ENCODE peak calls at places on chromosomes 13 and 19, in six cellular contexts. S, Q, B, C, J and I are unnamed samples.

GRCh38 chr19:1474011-1474764 is 4.8 kb downstream of the C19orf25 start:
- DNase-seq in S (peak), Q (no peak), B (no peak), C (no peak), J (no peak), I (peak)

GRCh38 chr13:69389899-69390298 is 717.7 kb upstream of the ATXN8OS start:
- DNase-seq in S (no peak), Q (no peak), B (no peak), C (no peak), J (no peak), I (no peak)

GRCh38 chr13:109479991-109480696 is 306.2 kb downstream of the IRS2 start:
- DNase-seq in S (no peak), Q (peak), B (no peak), C (peak), J (no peak), I (peak)

GRCh38 chr19:40217027-40217810 is 965 bp downstream of the TTC9B start:
- DNase-seq in S (peak), Q (no peak), B (peak), C (no peak), J (no peak), I (no peak)

GRCh38 chr19:51157265-51157664 is 15.2 kb downstream of the SIGLEC7 start:
- DNase-seq in S (no peak), Q (no peak), B (no peak), C (no peak), J (no peak), I (no peak)

GRCh38 chr13:98672947-98673545 is 79.4 kb downstream of the SLC15A1 start:
- DNase-seq in S (peak), Q (peak), B (peak), C (peak), J (peak), I (peak)

GRCh38 chr19:30742981-30743380 is 370.8 kb downstream of the ZNF536 start:
- DNase-seq in S (no peak), Q (no peak), B (no peak), C (no peak), J (no peak), I (no peak)

GRCh38 chr19:46821512-46822359 is 28.9 kb downstream of the AP2S1 start:
- DNase-seq in S (no peak), Q (no peak), B (peak), C (no peak), J (no peak), I (no peak)

GRCh38 chr19:49570138-49570856 is 10.1 kb downstream of the NOSIP start:
- DNase-seq in S (no peak), Q (peak), B (no peak), C (peak), J (peak), I (peak)

GRCh38 chr13:39855236-39855635 is 199.8 kb downstream of the COG6 start:
- DNase-seq in S (no peak), Q (no peak), B (no peak), C (no peak), J (no peak), I (no peak)

GRCh38 chr13:61030445-61030844 is 385.2 kb downstream of the PCDH20 start:
- DNase-seq in S (no peak), Q (no peak), B (no peak), C (no peak), J (no peak), I (no peak)

GRCh38 chr19:40191836-40192646 is 815 bp downstream of the MAP3K10 start:
- DNase-seq in S (peak), Q (peak), B (peak), C (no peak), J (no peak), I (peak)

GRCh38 chr19:18097993-18098890 is 664 bp downstream of the MAST3 start:
- DNase-seq in S (no peak), Q (no peak), B (no peak), C (no peak), J (no peak), I (no peak)

GRCh38 chr19:10817291-10818038 is 18.5 kb downstream of the TMED1 start:
- DNase-seq in S (peak), Q (peak), B (no peak), C (peak), J (peak), I (peak)

GRCh38 chr19:43651758-43652545 is 12.3 kb upstream of the CADM4 start:
- DNase-seq in S (peak), Q (peak), B (no peak), C (peak), J (peak), I (peak)

GRCh38 chr19:42216653-42217521 is 590 bp downstream of the DEDD2 start:
- DNase-seq in S (peak), Q (peak), B (peak), C (peak), J (no peak), I (peak)

GRCh38 chr13:74444161-74444571 is 310.0 kb upstream of the KLF12 start:
- DNase-seq in S (no peak), Q (no peak), B (no peak), C (no peak), J (no peak), I (peak)

GRCh38 chr19:38709119-38709518 is 35.2 kb downstream of the CAPN12 start:
- DNase-seq in S (no peak), Q (no peak), B (no peak), C (no peak), J (no peak), I (no peak)

GRCh38 chr13:26785845-26786630 is 25.5 kb upstream of the GPR12 start:
- DNase-seq in S (peak), Q (no peak), B (no peak), C (no peak), J (no peak), I (no peak)

GRCh38 chr19:35347171-35347929 is at the start of gene FFAR1:
- DNase-seq in S (no peak), Q (no peak), B (peak), C (no peak), J (no peak), I (no peak)

GRCh38 chr13:111519041-111519440 is 198.6 kb downstream of the TEX29 start:
- DNase-seq in S (no peak), Q (no peak), B (no peak), C (no peak), J (no peak), I (no peak)

GRCh38 chr19:51375504-51376221 is 3.2 kb upstream of the NKG7 start:
- DNase-seq in S (no peak), Q (no peak), B (no peak), C (no peak), J (no peak), I (no peak)

GRCh38 chr19:11019824-11020223 is 59.0 kb downstream of the SMARCA4 start:
- DNase-seq in S (no peak), Q (no peak), B (no peak), C (no peak), J (no peak), I (no peak)

GRCh38 chr19:38707512-38708114 is 36.7 kb downstream of the CAPN12 start:
- DNase-seq in S (no peak), Q (no peak), B (peak), C (peak), J (no peak), I (peak)

GRCh38 chr19:8569066-8569761 is 8.0 kb downstream of the MYO1F start:
- DNase-seq in S (no peak), Q (peak), B (peak), C (peak), J (peak), I (peak)

GRCh38 chr19:1093811-1094553 is 1.2 kb downstream of the POLR2E start:
- DNase-seq in S (peak), Q (no peak), B (no peak), C (no peak), J (no peak), I (no peak)

GRCh38 chr13:21060063-21060826 is 1.1 kb downstream of the LATS2 start:
- DNase-seq in S (peak), Q (peak), B (peak), C (no peak), J (no peak), I (no peak)

GRCh38 chr19:2294377-2295335 is 12.7 kb upstream of the PEAK3 start:
- DNase-seq in S (no peak), Q (peak), B (no peak), C (no peak), J (no peak), I (peak)

GRCh38 chr19:16608290-16608704 is 19.7 kb downstream of the MED26 start:
- DNase-seq in S (peak), Q (peak), B (no peak), C (peak), J (peak), I (peak)

GRCh38 chr13:111528513-111528912 is 208.1 kb downstream of the TEX29 start:
- DNase-seq in S (no peak), Q (no peak), B (peak), C (no peak), J (no peak), I (no peak)

GRCh38 chr19:5355076-5355475 is 14.5 kb upstream of the PTPRS start:
- DNase-seq in S (no peak), Q (no peak), B (no peak), C (no peak), J (no peak), I (no peak)

GRCh38 chr19:6090634-6091033 is 19.7 kb downstream of the RFX2 start:
- DNase-seq in S (no peak), Q (no peak), B (no peak), C (no peak), J (no peak), I (no peak)

GRCh38 chr19:38162094-38162493 is 61.9 kb downstream of the DPF1 start:
- DNase-seq in S (no peak), Q (no peak), B (no peak), C (no peak), J (no peak), I (peak)

GRCh38 chr13:34884366-34884765 is 57.7 kb upstream of the NBEA start:
- DNase-seq in S (no peak), Q (no peak), B (no peak), C (no peak), J (no peak), I (no peak)

GRCh38 chr13:19764237-19764636 is 18.5 kb downstream of the PSPC1 start:
- DNase-seq in S (no peak), Q (no peak), B (no peak), C (no peak), J (no peak), I (no peak)

GRCh38 chr19:17123041-17123440 is 47.5 kb downstream of the MYO9B start:
- DNase-seq in S (no peak), Q (no peak), B (no peak), C (no peak), J (no peak), I (no peak)

GRCh38 chr19:20359933-20360720 is 193.1 kb downstream of the ZNF486 start:
- DNase-seq in S (no peak), Q (no peak), B (no peak), C (no peak), J (no peak), I (no peak)

GRCh38 chr13:95644611-95645052 is at the start of gene DZIP1:
- DNase-seq in S (peak), Q (peak), B (peak), C (peak), J (peak), I (peak)
- TF ChIP-seq CTCF in S (no peak), Q (no peak), B (no peak), C (no peak), J (no peak), I (no peak)

GRCh38 chr13:48426052-48426451 is 13.1 kb upstream of the LPAR6 start:
- DNase-seq in S (no peak), Q (no peak), B (no peak), C (no peak), J (no peak), I (no peak)
- H3K4me3 ChIP-seq in S (no peak), Q (no peak), B (no peak), C (no peak), J (no peak), I (no peak)

DNA sequence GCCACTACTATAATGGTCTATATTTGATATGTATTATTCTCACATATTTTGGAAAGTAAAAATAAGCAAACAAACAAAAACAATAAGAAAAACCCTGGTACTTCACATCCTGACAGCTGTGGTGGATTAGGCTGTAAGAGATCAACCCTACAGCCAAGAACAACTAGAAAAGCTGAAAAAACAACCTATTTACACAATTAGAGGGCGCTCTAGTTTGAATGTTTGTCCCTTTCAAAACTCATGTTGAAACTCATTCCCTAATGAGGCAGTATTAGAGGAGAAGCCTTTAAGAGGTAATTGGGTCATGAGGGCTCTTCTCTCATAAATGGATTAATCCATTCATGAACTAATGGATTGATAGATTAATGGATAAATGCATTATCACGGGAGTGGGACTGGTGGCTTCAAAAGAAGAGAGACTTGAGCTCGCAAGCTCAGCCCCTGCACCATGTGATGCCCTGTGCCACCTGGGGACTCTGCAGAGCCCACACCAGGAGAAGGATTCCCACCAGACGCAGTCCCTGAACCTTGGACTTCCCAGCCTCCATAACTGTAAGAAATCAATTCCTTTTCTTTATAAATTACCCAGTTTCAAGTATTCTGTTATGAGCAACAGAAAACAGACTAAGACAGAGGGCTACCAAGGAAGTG is 733.9 kb upstream of the ARGLU1 start:
- DNase-seq in S (no peak), Q (peak), B (no peak), C (no peak), J (no peak), I (no peak)
- TF ChIP-seq CTCF in S (no peak), Q (peak), B (no peak), C (no peak), J (peak), I (no peak)

GRCh38 chr13:114128624-114129522 is 3.5 kb downstream of the RASA3 start:
- DNase-seq in S (peak), Q (peak), B (peak), C (peak), J (peak), I (peak)
- H3K4me3 ChIP-seq in S (peak), Q (peak), B (peak), C (peak), J (peak), I (peak)

GRCh38 chr19:21505459-21506393 is at the start of gene ZNF429:
- DNase-seq in S (peak), Q (peak), B (peak), C (peak), J (peak), I (peak)
- TF ChIP-seq CTCF in S (no peak), Q (peak), B (no peak), C (no peak), J (no peak), I (no peak)

DNA sequence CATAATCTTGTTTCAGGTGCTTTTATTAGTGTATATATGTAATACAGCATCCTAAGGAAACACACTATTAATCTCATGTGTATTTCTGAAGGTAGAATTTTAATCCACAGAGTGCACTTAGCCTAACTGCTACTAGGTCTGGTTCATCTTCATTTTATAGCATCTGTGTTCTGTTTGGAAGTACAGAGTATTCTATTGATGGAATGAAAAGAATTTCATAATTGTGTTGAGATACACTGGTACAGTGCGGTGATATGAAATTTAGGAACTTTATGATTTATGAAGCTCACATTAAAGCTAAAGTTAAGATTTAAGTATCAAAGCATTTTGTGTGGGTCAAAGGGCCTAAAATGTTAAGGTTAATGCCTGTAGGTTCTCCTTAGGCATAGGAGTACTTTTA is 6.0 kb downstream of the PCDH17 start:
- DNase-seq in S (no peak), Q (no peak), B (no peak), C (no peak), J (no peak), I (no peak)
- H3K4me3 ChIP-seq in S (no peak), Q (no peak), B (peak), C (no peak), J (no peak), I (no peak)

GRCh38 chr13:49821216-49821820 is 28.8 kb upstream of the KPNA3 start:
- DNase-seq in S (no peak), Q (no peak), B (no peak), C (no peak), J (no peak), I (no peak)
- TF ChIP-seq CTCF in S (no peak), Q (peak), B (no peak), C (no peak), J (no peak), I (no peak)

GRCh38 chr19:55255618-55256423 is 3.0 kb downstream of the PPP6R1 start:
- DNase-seq in S (peak), Q (no peak), B (no peak), C (peak), J (no peak), I (peak)
- H3K4me3 ChIP-seq in S (peak), Q (no peak), B (peak), C (no peak), J (peak), I (no peak)

DNA sequence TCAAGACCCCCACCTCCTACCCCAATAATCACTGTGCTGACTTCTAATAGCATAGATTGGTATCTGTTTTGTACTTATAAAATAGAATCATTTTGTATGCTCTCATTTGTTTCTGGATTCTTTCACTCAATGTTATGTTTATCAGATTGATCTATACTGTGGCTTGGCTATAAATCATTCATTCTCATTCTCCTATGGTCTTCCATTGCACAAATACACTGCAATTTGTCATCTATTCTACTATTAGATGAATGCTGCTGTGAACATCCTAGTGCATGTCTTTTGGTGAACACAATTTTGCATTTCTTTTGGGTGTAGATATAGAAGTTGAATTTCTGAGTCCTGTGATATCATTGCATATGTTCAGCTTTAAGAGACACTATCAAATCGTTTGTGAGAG is 94.8 kb upstream of the AKAP11 start:
- DNase-seq in S (no peak), Q (no peak), B (no peak), C (no peak), J (no peak), I (no peak)
- TF ChIP-seq CTCF in S (no peak), Q (no peak), B (no peak), C (no peak), J (no peak), I (no peak)

GRCh38 chr13:66992683-66993082 is 237.5 kb downstream of the PCDH9 start:
- DNase-seq in S (no peak), Q (no peak), B (no peak), C (no peak), J (no peak), I (no peak)

GRCh38 chr13:66995366-66995663 is 234.8 kb downstream of the PCDH9 start:
- DNase-seq in S (no peak), Q (no peak), B (no peak), C (no peak), J (no peak), I (no peak)

GRCh38 chr13:66994097-66994496 is 236.0 kb downstream of the PCDH9 start:
- DNase-seq in S (peak), Q (peak), B (peak), C (peak), J (no peak), I (peak)

GRCh38 chr13:66996503-66996902 is 233.6 kb downstream of the PCDH9 start:
- DNase-seq in S (no peak), Q (peak), B (no peak), C (no peak), J (no peak), I (peak)

DNA sequence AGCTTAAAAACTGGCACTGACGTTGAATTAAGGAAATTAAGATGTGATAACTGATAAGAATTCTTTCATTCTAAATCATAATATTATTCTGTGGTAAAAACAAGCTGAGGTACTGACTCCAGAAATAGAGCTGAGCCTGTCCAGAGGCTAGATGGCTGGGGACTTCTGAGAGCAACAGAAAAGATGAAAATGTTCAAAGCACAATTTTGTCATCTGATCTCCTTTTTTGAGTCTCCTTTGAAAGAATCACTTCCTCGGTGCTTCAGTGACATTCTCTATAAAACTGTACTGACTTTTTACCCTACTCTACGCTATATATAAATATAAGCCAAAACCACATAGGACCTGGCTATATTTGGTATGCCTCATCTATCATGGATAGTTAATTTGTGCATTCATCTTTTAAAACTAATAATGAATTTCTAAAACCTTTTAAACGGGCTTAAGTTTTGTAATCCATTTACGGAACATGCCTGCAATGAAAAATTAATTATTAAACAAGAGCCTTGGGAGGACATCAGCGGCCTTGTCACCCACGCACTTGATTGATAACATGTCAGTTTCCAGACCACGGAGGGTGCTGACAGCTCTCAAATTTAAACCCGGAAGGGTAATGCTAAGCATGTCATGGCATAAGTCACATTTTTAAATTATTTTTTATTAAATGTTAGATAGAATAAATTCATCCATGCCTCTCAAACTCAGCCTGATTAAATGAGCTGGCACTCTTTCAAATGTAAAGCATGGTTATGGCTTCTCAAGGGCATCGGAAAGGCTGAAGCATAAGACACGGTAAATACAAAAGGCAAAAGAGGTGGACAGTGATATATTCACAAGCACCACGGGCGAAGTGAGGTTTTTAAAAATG is 235.4 kb downstream of the PCDH9 start:
- DNase-seq in S (no peak), Q (no peak), B (no peak), C (no peak), J (no peak), I (no peak)
- H3K4me3 ChIP-seq in S (peak), Q (no peak), B (peak), C (peak), J (no peak), I (no peak)